ENCODE peak calls at places on chromosomes 6 and 20, in eight cellular contexts. Y is uterus, H is HCT116, E is ovary, W is esophagus squamous epithelium, C is transverse colon, N is upper lobe of left lung, L is body of pancreas. G is an unnamed sample.

GRCh38 chr6:7108196-7108963 is 619 bp downstream of the RREB1 start:
- DNase-seq in Y (peak; percentile 60), H (no peak), E (peak; percentile 60), W (no peak), C (peak; percentile 61), N (peak; percentile 57), L (peak; percentile 58), G (peak; percentile 71)

GRCh38 chr6:36318690-36319435 is 17.8 kb downstream of the BNIP5 start:
- DNase-seq in Y (no peak), H (no peak), E (no peak), W (no peak), C (no peak), N (no peak), L (peak; percentile 55), G (no peak)

GRCh38 chr20:50405235-50405914 is 104.8 kb upstream of the PTPN1 start:
- DNase-seq in Y (no peak), H (no peak), E (no peak), W (no peak), C (no peak), N (no peak), L (no peak), G (no peak)

GRCh38 chr6:35663447-35664235 is 25.1 kb downstream of the FKBP5 start:
- DNase-seq in Y (no peak), H (no peak), E (no peak), W (no peak), C (no peak), N (no peak), L (no peak), G (no peak)

GRCh38 chr6:169312658-169313346 is 59.2 kb upstream of the THBS2 start:
- DNase-seq in Y (no peak), H (no peak), E (peak; percentile 58), W (no peak), C (no peak), N (no peak), L (no peak), G (no peak)

GRCh38 chr20:41586784-41587183 is 31.4 kb downstream of the CHD6 start:
- DNase-seq in Y (no peak), H (no peak), E (no peak), W (no peak), C (no peak), N (no peak), L (no peak), G (no peak)

GRCh38 chr20:49132995-49133451 is 55.1 kb downstream of the STAU1 start:
- DNase-seq in Y (peak; percentile 25), H (peak; percentile 47), E (no peak), W (no peak), C (no peak), N (no peak), L (peak; percentile 32), G (peak; percentile 71)

GRCh38 chr20:24981282-24981681 is 11.3 kb downstream of the APMAP start:
- DNase-seq in Y (no peak), H (no peak), E (no peak), W (no peak), C (no peak), N (no peak), L (no peak), G (no peak)

GRCh38 chr6:44111434-44112417 is 15.5 kb downstream of the MRPL14 start:
- DNase-seq in Y (no peak), H (no peak), E (no peak), W (no peak), C (no peak), N (no peak), L (no peak), G (no peak)

GRCh38 chr20:48957053-48957481 is 35.6 kb downstream of the ARFGEF2 start:
- DNase-seq in Y (no peak), H (no peak), E (no peak), W (no peak), C (no peak), N (no peak), L (no peak), G (peak; percentile 44)

GRCh38 chr6:110232456-110232855 is 52.2 kb downstream of the CDC40 start:
- DNase-seq in Y (no peak), H (no peak), E (no peak), W (no peak), C (no peak), N (no peak), L (no peak), G (no peak)

GRCh38 chr6:104326173-104327001 is 533.3 kb downstream of the HACE1 start:
- DNase-seq in Y (no peak), H (no peak), E (no peak), W (no peak), C (no peak), N (no peak), L (peak; percentile 13), G (no peak)

GRCh38 chr6:10511477-10511876 is 9.7 kb upstream of the GCNT2 start:
- DNase-seq in Y (no peak), H (no peak), E (no peak), W (no peak), C (no peak), N (no peak), L (no peak), G (no peak)

GRCh38 chr6:32639440-32640394 is 2.5 kb downstream of the HLA-DQA1 start:
- DNase-seq in Y (no peak), H (no peak), E (no peak), W (no peak), C (no peak), N (no peak), L (no peak), G (no peak)
- TF ChIP-seq POLR2A in Y (no peak), H (no peak), E (no peak), W (no peak), C (no peak), N (no peak), L (no peak), G (no peak)

GRCh38 chr20:46354920-46355654 is 46.8 kb upstream of the CDH22 start:
- DNase-seq in Y (no peak), H (no peak), E (no peak), W (no peak), C (no peak), N (no peak), L (no peak), G (no peak)
- TF ChIP-seq POLR2A in Y (no peak), H (no peak), E (no peak), W (no peak), C (no peak), N (no peak), L (no peak), G (no peak)

GRCh38 chr6:30613251-30614043 is 3.6 kb downstream of the PPP1R10 start:
- DNase-seq in Y (no peak), H (no peak), E (no peak), W (no peak), C (no peak), N (no peak), L (no peak), G (no peak)
- TF ChIP-seq POLR2A in Y (no peak), H (peak; percentile 60), E (no peak), W (no peak), C (no peak), N (no peak), L (no peak), G (peak; percentile 6)

GRCh38 chr6:152983637-152984386 is 971 bp upstream of the FBXO5 start:
- DNase-seq in Y (peak; percentile 95), H (peak; percentile 61), E (peak; percentile 96), W (peak; percentile 23), C (peak; percentile 95), N (peak; percentile 92), L (peak; percentile 94), G (peak; percentile 90)

GRCh38 chr6:152981989-152982767 is 663 bp downstream of the FBXO5 start:
- DNase-seq in Y (peak; percentile 30), H (no peak), E (peak; percentile 29), W (no peak), C (peak; percentile 14), N (no peak), L (peak; percentile 31), G (peak; percentile 72)

GRCh38 chr6:152986978-152987377 is 4.1 kb upstream of the FBXO5 start:
- DNase-seq in Y (no peak), H (no peak), E (no peak), W (no peak), C (no peak), N (no peak), L (no peak), G (no peak)

GRCh38 chr6:152982768-152983636 is at the start of gene FBXO5:
- DNase-seq in Y (peak; percentile 97), H (peak; percentile 94), E (peak; percentile 97), W (peak; percentile 83), C (peak; percentile 98), N (peak; percentile 98), L (peak; percentile 97), G (peak; percentile 99)

GRCh38 chr6:152984387-152984872 is 1.6 kb upstream of the FBXO5 start:
- DNase-seq in Y (no peak), H (no peak), E (no peak), W (no peak), C (no peak), N (no peak), L (no peak), G (peak; percentile 46)
- TF ChIP-seq POLR2A in Y (no peak), H (no peak), E (no peak), W (no peak), C (no peak), N (no peak), L (no peak), G (no peak)

G was measured in erythroblast.